ENCODE peak calls at places on chromosomes 2 and 18, in seven cellular contexts. E is H1, L is neuronal stem cell, U is H9, K is IMR-90, M is mesenchymal stem cell, H is trophoblast cell. R is an unnamed sample.

GRCh38 chr2:19949071-19949470 is 40.8 kb downstream of the WDR35 start:
- DNase-seq in K (peak), H (no peak), U (no peak), E (no peak), L (no peak), M (no peak), R (no peak)

GRCh38 chr18:11872479-11873136 is 21.4 kb downstream of the CHMP1B start:
- DNase-seq in H (no peak), E (no peak), K (no peak), L (no peak), U (no peak), M (no peak), R (peak)

GRCh38 chr18:79523221-79523737 is 127.5 kb downstream of the NFATC1 start:
- DNase-seq in M (no peak), L (no peak), H (no peak), E (no peak), K (no peak), U (peak), R (no peak)

GRCh38 chr2:227308784-227309183 is 16.3 kb upstream of the MFF start:
- DNase-seq in K (no peak), U (no peak), E (no peak), L (no peak), M (no peak), H (peak), R (no peak)

GRCh38 chr2:130135692-130136541 is 6.9 kb upstream of the POTEF start:
- DNase-seq in K (no peak), M (no peak), H (no peak), L (no peak), U (peak), E (peak), R (no peak)

GRCh38 chr2:119259296-119259860 is 35.7 kb downstream of the STEAP3 start:
- DNase-seq in E (no peak), U (peak), M (no peak), L (peak), K (no peak), H (no peak), R (peak)

GRCh38 chr2:70941186-70941585 is 5.5 kb downstream of the ATP6V1B1 start:
- DNase-seq in M (no peak), U (peak), H (no peak), L (no peak), K (no peak), E (peak), R (no peak)

GRCh38 chr2:62938126-62938525 is 112.5 kb upstream of the OTX1 start:
- DNase-seq in K (peak), M (peak), L (no peak), U (no peak), H (no peak), E (no peak), R (no peak)

GRCh38 chr2:99659874-99660273 is 170.1 kb upstream of the REV1 start:
- DNase-seq in E (no peak), K (peak), U (no peak), M (peak), H (no peak), L (no peak), R (no peak)

GRCh38 chr2:38648107-38648761 is 17.7 kb upstream of the GALM start:
- DNase-seq in E (no peak), U (no peak), H (no peak), L (no peak), M (no peak), K (peak), R (no peak)

GRCh38 chr2:18473241-18473841 is 87.1 kb downstream of the RDH14 start:
- DNase-seq in K (peak), M (peak), E (no peak), L (no peak), H (no peak), U (no peak), R (peak)

GRCh38 chr2:28713582-28714292 is 37.9 kb upstream of the PPP1CB start:
- DNase-seq in M (peak), L (no peak), H (peak), E (no peak), K (peak), U (no peak), R (no peak)

GRCh38 chr18:72444756-72445155 is 99.4 kb downstream of the CBLN2 start:
- DNase-seq in U (peak), E (no peak), K (no peak), H (no peak), L (no peak), M (no peak), R (no peak)

GRCh38 chr2:189337648-189338047 is 103.6 kb upstream of the WDR75 start:
- DNase-seq in E (no peak), K (peak), H (no peak), U (no peak), L (no peak), M (peak), R (no peak)

GRCh38 chr2:239548491-239548890 is 147.7 kb upstream of the HDAC4 start:
- DNase-seq in K (no peak), M (no peak), H (no peak), U (no peak), E (no peak), L (no peak), R (no peak)

GRCh38 chr18:38087538-38087937 is 521.9 kb upstream of the CELF4 start:
- DNase-seq in E (no peak), U (no peak), H (no peak), M (no peak), K (no peak), L (no peak), R (no peak)
- H2BK5ac ChIP-seq in E (no peak), U (no peak), H (no peak), M (no peak), K (no peak), L (no peak), R (no peak)

DNA sequence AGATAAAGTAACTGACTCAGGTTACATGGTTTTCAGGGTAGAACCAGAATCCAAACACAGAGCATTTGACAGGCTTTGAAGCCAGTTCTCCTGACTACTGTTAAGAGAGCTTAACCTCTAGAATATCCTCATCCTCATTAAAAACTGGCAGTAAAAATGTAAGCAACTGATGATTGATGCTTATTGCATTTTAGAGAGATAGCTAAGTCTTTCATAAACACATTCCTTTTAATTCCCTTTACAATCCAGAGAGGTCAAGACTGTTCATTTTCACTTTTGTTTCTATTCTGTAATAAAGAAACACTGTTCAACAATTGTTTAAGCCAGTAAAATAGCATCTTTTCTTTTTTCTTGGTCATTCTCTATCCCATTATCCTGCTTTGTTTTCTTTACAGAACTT is 53.9 kb upstream of the RAB27B start:
- DNase-seq in E (no peak), K (peak), M (peak), U (no peak), L (no peak), H (no peak), R (no peak)
- H2BK5ac ChIP-seq in E (no peak), K (peak), M (no peak), U (no peak), L (no peak), H (no peak), R (no peak)

DNA sequence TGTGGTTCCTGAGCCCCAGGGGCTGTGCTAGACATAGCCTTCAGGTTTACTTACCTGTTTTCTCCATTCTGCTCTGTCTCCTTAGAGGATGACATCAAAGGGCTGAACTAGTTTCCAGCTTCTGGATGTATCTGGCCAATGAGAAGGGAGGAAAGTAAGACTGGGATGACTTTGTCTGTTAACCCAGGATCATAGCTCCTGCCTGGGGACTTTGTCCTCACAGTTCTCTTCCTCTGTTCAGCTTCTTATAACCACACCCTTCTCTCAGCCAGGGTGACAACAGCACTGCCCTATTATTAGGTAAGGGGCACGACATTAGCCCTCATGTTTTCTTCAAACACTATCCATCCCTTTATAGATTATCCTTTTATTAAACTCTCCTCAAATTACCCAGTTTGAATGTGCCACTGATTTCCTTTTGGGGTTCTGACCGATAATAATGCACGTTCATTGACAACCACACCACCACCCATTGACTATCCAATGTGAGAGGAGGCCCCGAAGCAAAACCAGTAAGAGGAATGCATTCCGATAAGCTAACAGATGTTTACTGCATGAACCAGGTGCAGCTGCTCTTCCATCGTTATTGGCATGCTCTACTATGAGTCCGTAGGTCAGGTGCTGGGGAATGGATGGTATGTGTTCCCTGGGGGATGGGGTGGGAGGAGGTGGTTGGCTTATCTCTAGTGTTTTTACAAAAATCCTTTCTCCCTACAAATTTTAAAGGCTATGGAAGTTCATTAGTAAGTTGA is 23.5 kb downstream of the TSN start:
- DNase-seq in U (no peak), K (no peak), E (no peak), H (peak), M (no peak), L (no peak), R (peak)
- H2BK5ac ChIP-seq in U (no peak), K (no peak), E (no peak), H (no peak), M (no peak), L (no peak), R (no peak)

DNA sequence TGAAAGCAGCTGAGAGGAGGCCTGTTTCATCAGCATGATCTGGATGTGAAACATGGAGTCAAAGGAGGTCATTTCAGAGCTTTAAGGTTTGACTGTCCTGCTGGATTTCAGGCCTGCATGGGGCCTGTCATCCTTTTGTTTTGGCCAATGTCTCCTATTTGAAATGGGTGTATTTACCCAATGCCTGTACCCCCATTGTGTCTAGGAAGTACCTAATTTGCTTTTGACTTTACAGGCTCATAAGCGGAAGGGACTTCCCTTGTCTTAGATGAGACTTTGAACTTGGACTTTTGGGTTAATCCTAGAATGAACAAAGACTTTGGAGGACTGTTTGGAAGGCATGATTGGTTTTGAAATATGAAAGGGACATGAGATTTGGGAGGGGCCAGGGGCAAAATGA is 19.3 kb upstream of the CYP27C1 start:
- DNase-seq in L (no peak), E (peak), M (no peak), H (no peak), K (no peak), U (no peak), R (no peak)
- H2BK5ac ChIP-seq in L (no peak), E (no peak), M (no peak), H (no peak), K (no peak), U (no peak), R (no peak)

R was measured in mesendoderm.